ENCODE peak calls at places on chromosomes 4 and X, in seven cellular contexts. O is transverse colon, Q is GM23338, P is HepG2, Z is endothelial cell of umbilical vein, V is GM12878, J is breast epithelium. W is an unnamed sample.

GRCh38 chrX:108610141-108610540 is 126.2 kb downstream of the IRS4 start:
- DNase-seq in Q (no peak), O (no peak), J (no peak), Z (no peak), P (no peak), V (no peak), W (no peak)

GRCh38 chrX:69103539-69103938 is 61.7 kb downstream of the PJA1 start:
- DNase-seq in J (no peak), P (no peak), V (no peak), O (no peak), Z (no peak), Q (no peak), W (no peak)

GRCh38 chr4:7186081-7186480 is 6.3 kb upstream of the SORCS2 start:
- DNase-seq in P (peak), V (no peak), O (no peak), Q (peak), J (no peak), Z (no peak), W (no peak)

GRCh38 chr4:65340382-65341109 is 329.7 kb downstream of the EPHA5 start:
- DNase-seq in Q (no peak), O (no peak), Z (no peak), V (no peak), P (no peak), J (no peak), W (no peak)

GRCh38 chrX:39957816-39958561 is 139.8 kb downstream of the BCOR start:
- DNase-seq in O (no peak), P (no peak), V (no peak), Q (no peak), Z (no peak), J (no peak), W (no peak)

GRCh38 chr4:2125023-2125422 is 65.9 kb downstream of the NAT8L start:
- DNase-seq in Z (no peak), J (no peak), Q (no peak), P (no peak), O (no peak), V (no peak), W (no peak)

GRCh38 chrX:122934131-122934530 is 249.9 kb upstream of the GRIA3 start:
- DNase-seq in J (no peak), Z (no peak), O (no peak), P (no peak), Q (no peak), V (no peak), W (no peak)

GRCh38 chr4:152901205-152901604 is 34.9 kb upstream of the FHDC1 start:
- DNase-seq in V (no peak), P (no peak), Z (no peak), O (no peak), J (no peak), Q (no peak), W (no peak)

GRCh38 chr4:176492648-176493302 is 173.0 kb downstream of the SPCS3 start:
- DNase-seq in O (no peak), V (peak), Z (peak), P (no peak), J (no peak), Q (no peak), W (no peak)

GRCh38 chr4:53591372-53591892 is at the start of gene LNX1:
- DNase-seq in V (no peak), Q (peak), J (peak), O (peak), P (no peak), Z (no peak), W (no peak)
- TF ChIP-seq POLR2AphosphoS5 in V (no peak), Q (peak), J (peak), O (peak), P (no peak), Z (no peak), W (no peak)

GRCh38 chr4:185535818-185536729 is 767 bp upstream of the PDLIM3 start:
- DNase-seq in P (no peak), Q (peak), O (peak), Z (peak), V (no peak), J (peak), W (no peak)
- TF ChIP-seq POLR2AphosphoS5 in P (no peak), Q (no peak), O (peak), Z (no peak), V (no peak), J (no peak), W (no peak)

GRCh38 chr4:76680934-76681333 is 217.0 kb downstream of the SOWAHB start:
- DNase-seq in O (no peak), V (no peak), J (no peak), Q (no peak), Z (no peak), P (no peak), W (no peak)
- TF ChIP-seq POLR2AphosphoS5 in O (no peak), V (no peak), J (no peak), Q (no peak), Z (no peak), P (no peak), W (no peak)

DNA sequence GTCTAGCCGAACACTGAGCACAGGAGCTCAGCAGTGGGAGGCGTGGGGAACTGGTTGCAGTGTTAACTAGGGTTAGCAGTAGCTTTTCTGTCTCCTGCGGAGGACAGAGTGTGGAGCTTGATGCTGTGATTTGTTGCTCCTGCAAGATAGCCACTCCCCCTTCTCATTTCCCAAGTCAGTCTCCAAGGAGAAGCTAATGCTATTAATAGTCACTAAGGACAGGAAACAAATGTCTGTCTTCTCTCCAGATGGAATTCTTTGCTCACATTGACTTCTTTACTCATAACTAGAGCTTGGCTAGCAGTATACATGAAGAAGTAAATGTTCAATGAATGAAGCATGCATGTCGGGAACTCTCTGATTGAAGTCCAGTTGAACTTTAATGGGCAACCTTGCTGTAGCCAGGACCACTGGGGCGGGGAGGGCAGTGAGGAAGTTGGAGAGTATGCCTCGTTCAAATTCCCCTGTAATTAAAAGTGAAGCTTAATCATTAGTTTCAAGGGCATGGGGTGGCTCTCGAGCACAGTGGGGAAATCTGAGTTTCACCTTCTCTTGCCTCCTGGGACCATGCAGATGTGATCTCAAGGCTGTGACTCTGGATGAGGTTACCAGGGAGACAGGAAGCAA is 156.7 kb upstream of the SCML1 start:
- DNase-seq in P (no peak), Q (no peak), O (no peak), V (no peak), J (no peak), Z (peak), W (no peak)
- TF ChIP-seq POLR2AphosphoS5 in P (no peak), Q (no peak), O (no peak), V (no peak), J (no peak), Z (no peak), W (no peak)

GRCh38 chr4:151753056-151753455 is 7.8 kb downstream of the GATB start:
- DNase-seq in Z (no peak), V (no peak), J (no peak), Q (no peak), O (no peak), P (no peak), W (no peak)

GRCh38 chr4:151745727-151746231 is 15.0 kb downstream of the GATB start:
- DNase-seq in O (no peak), P (no peak), V (no peak), J (no peak), Q (peak), Z (no peak), W (no peak)

GRCh38 chr4:151744614-151745013 is 16.2 kb downstream of the GATB start:
- DNase-seq in Z (peak), O (no peak), P (peak), J (no peak), Q (peak), V (peak), W (no peak)

GRCh38 chr4:151750156-151750555 is 10.7 kb downstream of the GATB start:
- DNase-seq in P (no peak), Z (no peak), O (no peak), V (no peak), J (no peak), Q (no peak), W (no peak)
- TF ChIP-seq POLR2AphosphoS5 in P (no peak), Z (no peak), O (no peak), V (no peak), J (no peak), Q (no peak), W (no peak)

DNA sequence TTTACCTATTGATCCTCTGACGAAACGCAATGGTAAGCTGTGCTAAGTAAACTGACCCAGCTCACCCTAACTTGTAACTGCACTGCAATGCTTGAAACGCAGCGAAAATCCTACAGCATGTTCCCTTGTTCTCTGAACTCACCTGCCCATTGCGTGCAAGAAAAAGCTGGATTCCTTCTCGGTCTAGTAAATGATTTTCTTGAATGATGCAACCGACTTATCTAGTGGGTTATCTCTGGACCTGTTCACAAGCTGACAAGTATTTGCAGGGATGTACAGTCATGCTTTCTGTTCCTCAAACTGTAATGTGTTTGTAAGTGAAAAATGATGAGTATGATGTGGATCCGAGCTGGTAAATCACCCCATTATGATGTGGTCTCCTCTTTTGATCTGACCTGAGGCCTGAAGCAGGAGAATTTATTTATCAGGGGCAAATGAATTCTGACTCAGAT is 140.1 kb downstream of the BTC start:
- DNase-seq in O (no peak), J (no peak), V (peak), Z (no peak), Q (no peak), P (peak), W (no peak)
- TF ChIP-seq POLR2AphosphoS5 in O (no peak), J (no peak), V (no peak), Z (no peak), Q (no peak), P (peak), W (no peak)

DNA sequence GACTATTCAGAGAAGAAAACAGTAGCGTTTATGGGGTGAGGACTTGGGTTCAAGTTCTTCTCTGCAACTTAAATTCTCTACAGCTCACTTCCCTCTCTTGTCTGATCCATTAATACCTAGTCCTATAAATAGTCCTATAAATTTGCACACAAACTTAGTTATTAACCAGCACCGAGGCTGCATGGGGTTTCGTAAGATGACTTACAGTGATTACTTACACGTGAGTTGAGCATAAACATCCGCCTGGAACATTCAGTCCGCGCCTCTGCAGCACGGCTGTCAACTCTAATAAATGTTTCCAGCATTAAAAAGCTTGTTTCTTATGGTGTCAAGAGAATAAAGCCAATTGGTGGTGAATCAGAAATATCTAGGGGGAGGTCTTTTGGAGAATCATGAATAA is 103.0 kb upstream of the ENPP6 start:
- DNase-seq in Q (no peak), O (no peak), Z (no peak), J (no peak), V (no peak), P (no peak), W (no peak)
- TF ChIP-seq POLR2AphosphoS5 in Q (no peak), O (no peak), Z (no peak), J (no peak), V (no peak), P (no peak), W (no peak)

DNA sequence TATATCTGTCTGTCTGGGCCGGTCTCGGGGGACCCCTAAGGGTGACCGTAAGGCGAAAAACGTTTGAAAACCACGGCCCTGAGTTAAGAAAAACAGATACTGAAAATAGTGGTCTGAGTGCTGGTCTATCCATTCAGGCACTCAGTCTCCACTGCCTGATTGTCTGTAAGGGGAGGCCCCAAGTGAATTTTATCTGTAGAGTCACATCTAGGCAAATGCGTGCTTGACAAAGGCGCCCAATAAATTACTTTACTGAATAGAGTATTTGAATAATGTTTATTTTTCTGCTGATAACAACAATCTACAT is 461 bp downstream of the HNRNPH2 start:
- DNase-seq in O (no peak), Z (no peak), Q (no peak), V (no peak), J (no peak), P (no peak), W (no peak)
- TF ChIP-seq POLR2AphosphoS5 in O (no peak), Z (no peak), Q (no peak), V (no peak), J (no peak), P (no peak), W (no peak)

GRCh38 chr4:80237992-80238391 is 28.5 kb upstream of the FGF5 start:
- DNase-seq in Q (no peak), V (no peak), O (no peak), Z (peak), P (no peak), J (no peak), W (no peak)

GRCh38 chr4:80235451-80235850 is 31.0 kb upstream of the FGF5 start:
- DNase-seq in P (no peak), J (no peak), Q (no peak), Z (no peak), V (no peak), O (no peak), W (no peak)

GRCh38 chr4:80243274-80244018 is 23.0 kb upstream of the FGF5 start:
- DNase-seq in O (no peak), P (no peak), Q (no peak), J (no peak), Z (no peak), V (no peak), W (no peak)

GRCh38 chr4:80239480-80239879 is 27.0 kb upstream of the FGF5 start:
- DNase-seq in V (no peak), Q (no peak), J (no peak), Z (no peak), P (no peak), O (no peak), W (no peak)

DNA sequence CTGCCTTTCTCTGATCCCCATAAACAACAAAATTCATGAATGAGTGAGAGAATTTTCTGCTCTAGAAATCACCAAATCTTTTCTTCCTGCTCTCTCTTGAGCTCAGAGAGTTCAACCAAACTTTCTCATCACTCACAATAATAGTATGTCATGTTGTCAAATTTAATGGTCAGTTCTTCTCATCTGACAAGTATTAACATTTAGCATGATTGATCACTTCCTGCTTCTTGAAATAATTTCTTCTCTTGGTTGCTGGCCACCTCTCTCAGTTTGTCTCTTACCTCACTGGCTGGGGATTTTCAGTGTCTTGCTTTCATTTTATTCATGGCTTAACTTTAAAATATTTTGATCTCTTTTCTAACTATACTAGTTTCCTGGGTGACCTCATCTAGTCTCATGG is 25.5 kb upstream of the FGF5 start:
- DNase-seq in O (no peak), Q (no peak), P (no peak), J (no peak), V (peak), Z (no peak), W (no peak)
- TF ChIP-seq POLR2AphosphoS5 in O (no peak), Q (no peak), P (no peak), J (no peak), V (no peak), Z (no peak), W (no peak)

GRCh38 chr4:113534698-113535097 is 226.8 kb downstream of the CAMK2D start:
- DNase-seq in P (no peak), J (no peak), V (no peak), O (no peak), Z (no peak), Q (no peak), W (no peak)

GRCh38 chr4:113540859-113541258 is 220.7 kb downstream of the CAMK2D start:
- DNase-seq in Z (peak), V (no peak), O (no peak), J (no peak), P (no peak), Q (no peak), W (no peak)

GRCh38 chr4:113541933-113542332 is 219.6 kb downstream of the CAMK2D start:
- DNase-seq in Q (no peak), Z (no peak), V (no peak), J (no peak), P (no peak), O (no peak), W (no peak)

GRCh38 chr4:113537183-113537977 is 224.2 kb downstream of the CAMK2D start:
- DNase-seq in J (no peak), V (no peak), Z (no peak), O (no peak), Q (no peak), P (no peak), W (no peak)

GRCh38 chr4:113539408-113539807 is 222.1 kb downstream of the CAMK2D start:
- DNase-seq in V (no peak), O (no peak), Z (no peak), P (no peak), J (no peak), Q (no peak), W (no peak)
- TF ChIP-seq POLR2AphosphoS5 in V (no peak), O (no peak), Z (no peak), P (no peak), J (no peak), Q (no peak), W (no peak)

W was measured in GM12892.